ENCODE peak calls at places on chromosomes 2 and 18, in four cellular contexts. A is A549, F is HepG2, T is GM12878. I is an unnamed sample.

GRCh38 chr2:240430595-240430994 is 4.9 kb upstream of the GPC1 start:
- DNase-seq in T (no peak), A (no peak), F (no peak), I (no peak)

GRCh38 chr2:134765987-134766386 is 47.2 kb upstream of the TMEM163 start:
- DNase-seq in A (no peak), T (no peak), F (no peak), I (no peak)

GRCh38 chr2:155377178-155377780 is 678.8 kb downstream of the KCNJ3 start:
- DNase-seq in F (peak), T (no peak), A (no peak), I (peak)

GRCh38 chr18:44500820-44501670 is 179.6 kb upstream of the SETBP1 start:
- DNase-seq in F (no peak), A (no peak), T (no peak), I (no peak)

GRCh38 chr2:26001743-26002341 is 19.5 kb upstream of the KIF3C start:
- DNase-seq in A (no peak), F (no peak), T (no peak), I (no peak)

GRCh38 chr2:130808482-130809268 is 28.0 kb upstream of the ARHGEF4 start:
- DNase-seq in A (no peak), F (no peak), T (no peak), I (no peak)

GRCh38 chr18:1998121-1998520 is 573.2 kb downstream of the METTL4 start:
- DNase-seq in T (no peak), F (no peak), A (no peak), I (no peak)

GRCh38 chr2:239380831-239381708 is 19.8 kb downstream of the HDAC4 start:
- DNase-seq in T (peak), A (no peak), F (no peak), I (no peak)

GRCh38 chr2:97765933-97766332 is 52.6 kb downstream of the ZAP70 start:
- DNase-seq in A (no peak), F (no peak), T (no peak), I (no peak)

GRCh38 chr2:232957607-232958211 is 55.3 kb downstream of the NGEF start:
- DNase-seq in F (no peak), A (no peak), T (no peak), I (no peak)

GRCh38 chr2:224178085-224178484 is 139.0 kb upstream of the SERPINE2 start:
- DNase-seq in A (no peak), F (no peak), T (no peak), I (no peak)

GRCh38 chr18:3044931-3045698 is 32.2 kb upstream of the LPIN2 start:
- DNase-seq in F (peak), T (no peak), A (no peak), I (no peak)

GRCh38 chr2:100643459-100643858 is 80.7 kb downstream of the PDCL3 start:
- DNase-seq in T (no peak), A (no peak), F (no peak), I (no peak)

GRCh38 chr2:152098033-152098797 is 629 bp downstream of the CACNB4 start:
- DNase-seq in F (no peak), A (peak), T (no peak), I (no peak)

GRCh38 chr2:136116111-136116812 is 1.7 kb downstream of the CXCR4 start:
- DNase-seq in F (no peak), T (no peak), A (no peak), I (peak)

GRCh38 chr2:74959106-74959751 is 786 bp downstream of the POLE4 start:
- DNase-seq in F (no peak), A (no peak), T (no peak), I (no peak)

GRCh38 chr18:58992301-58993231 is 127.9 kb downstream of the ZNF532 start:
- DNase-seq in T (no peak), A (no peak), F (no peak), I (no peak)

DNA sequence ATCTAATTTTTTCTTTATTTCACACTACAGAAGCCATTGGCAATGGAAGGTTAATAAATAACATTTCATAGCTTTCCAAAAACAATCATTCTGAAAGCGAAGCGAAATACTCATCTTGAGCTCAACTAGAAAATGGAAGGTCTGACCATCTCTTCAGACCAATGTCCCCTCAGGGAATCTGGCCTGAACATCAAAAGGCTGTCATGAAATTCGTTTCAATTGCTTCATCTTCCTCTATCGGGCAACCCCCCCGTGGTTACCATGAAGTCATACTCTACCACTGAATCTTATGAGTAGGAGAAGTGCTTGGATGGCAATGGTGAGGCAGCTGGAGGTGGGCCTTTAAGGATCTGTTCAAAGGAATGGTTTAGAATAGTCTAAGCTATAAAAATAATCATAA is 22.9 kb upstream of the CYTIP start:
- DNase-seq in T (no peak), F (no peak), A (no peak), I (no peak)
- TF ChIP-seq BHLHE40 in T (no peak), F (no peak), A (no peak), I (no peak)

DNA sequence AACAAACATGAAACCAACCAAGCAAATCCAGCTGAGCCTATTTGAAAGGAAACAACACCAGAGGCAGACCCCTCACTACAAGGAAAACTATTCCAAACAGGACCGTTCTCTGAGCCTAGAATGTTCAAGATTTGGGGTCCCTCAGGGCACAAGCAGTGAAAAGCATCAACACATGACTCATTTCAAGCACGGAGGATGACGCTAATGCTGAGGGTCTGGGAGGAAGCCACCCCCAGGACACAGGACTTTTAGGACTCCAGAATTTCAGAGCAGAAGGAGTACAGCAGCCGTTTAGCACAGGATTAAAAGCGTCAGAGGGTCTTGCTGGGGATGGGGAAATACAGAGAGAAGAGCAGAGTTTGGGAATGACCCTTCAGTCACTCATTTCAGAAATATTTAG is 168.9 kb downstream of the DLGAP1 start:
- DNase-seq in T (no peak), A (no peak), F (no peak), I (no peak)
- TF ChIP-seq ESRRA in T (no peak), A (no peak), F (no peak), I (no peak)

GRCh38 chr18:40037386-40037785 is 1917.6 kb upstream of the PIK3C3 start:
- DNase-seq in A (no peak), F (no peak), T (no peak), I (no peak)

GRCh38 chr18:40041951-40042350 is 1913.1 kb upstream of the PIK3C3 start:
- DNase-seq in F (no peak), T (no peak), A (no peak), I (no peak)

GRCh38 chr18:40035951-40036350 is 1919.1 kb upstream of the PIK3C3 start:
- DNase-seq in A (no peak), T (no peak), F (no peak), I (no peak)
- TF ChIP-seq BHLHE40 in A (no peak), T (no peak), F (no peak), I (no peak)

GRCh38 chr18:77369644-77370043 is 120.0 kb downstream of the GALR1 start:
- DNase-seq in T (no peak), F (no peak), A (no peak), I (no peak)

GRCh38 chr18:77366067-77366724 is 116.5 kb downstream of the GALR1 start:
- DNase-seq in A (no peak), F (no peak), T (no peak), I (no peak)

GRCh38 chr18:77361382-77361781 is 111.7 kb downstream of the GALR1 start:
- DNase-seq in F (no peak), A (no peak), T (no peak), I (no peak)

GRCh38 chr18:77365667-77366066 is 116.0 kb downstream of the GALR1 start:
- DNase-seq in A (no peak), F (no peak), T (no peak), I (no peak)

GRCh38 chr18:77366725-77367641 is 117.3 kb downstream of the GALR1 start:
- DNase-seq in A (peak), T (no peak), F (peak), I (no peak)
- TF ChIP-seq ESRRA in A (no peak), T (no peak), F (no peak), I (no peak)

DNA sequence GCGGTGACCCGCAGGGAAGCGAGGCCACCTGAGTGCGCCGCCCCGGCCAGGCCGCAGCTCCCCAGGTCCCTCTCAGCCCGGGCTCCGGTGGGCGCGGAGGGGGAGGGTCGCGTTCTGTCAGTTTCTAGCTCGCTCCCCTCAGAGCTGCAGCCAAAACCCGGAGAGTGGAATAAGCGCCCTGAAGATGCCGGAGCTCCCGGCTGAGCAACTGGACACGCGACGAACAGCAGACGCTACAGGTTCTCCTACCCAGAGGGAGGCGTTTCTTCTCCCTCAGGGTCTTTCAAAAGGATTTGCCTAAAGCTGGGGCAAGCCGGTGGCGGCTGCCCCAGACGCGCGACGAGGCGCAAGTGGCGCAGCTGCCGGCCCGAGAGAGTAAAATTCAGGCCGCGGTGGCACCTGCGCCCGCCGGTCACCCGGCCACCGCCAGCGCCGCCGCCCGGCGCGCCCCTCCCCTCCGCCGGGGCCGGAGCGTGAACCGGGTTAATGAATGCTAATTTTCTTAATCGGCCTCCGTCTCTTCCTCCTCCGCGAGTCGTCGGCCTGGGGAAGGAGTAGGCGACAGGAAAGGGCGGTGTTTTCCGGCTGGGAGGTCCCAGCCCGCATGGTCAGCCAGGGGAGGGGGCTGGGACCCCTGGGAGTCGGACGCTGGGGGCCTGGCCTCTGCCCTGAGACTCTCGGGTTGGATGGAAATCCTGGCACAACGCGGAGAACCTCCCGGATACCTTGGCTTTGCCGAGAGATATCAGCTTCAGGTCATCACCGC is 845 bp upstream of the CDC42EP3 start:
- DNase-seq in A (peak), F (peak), T (no peak), I (peak)
- TF ChIP-seq BHLHE40 in A (no peak), F (no peak), T (peak), I (peak)

I was measured in K562.